ENCODE peak calls at places on chromosomes 12 and 14, in four cellular contexts. A, H, F and J are unnamed samples.

GRCh38 chr12:117096643-117097042 is 2.6 kb downstream of the TESC start:
- DNase-seq in H (no peak), A (no peak), F (no peak), J (no peak)

GRCh38 chr14:20478915-20479314 is 9.7 kb downstream of the PNP start:
- DNase-seq in A (no peak), F (no peak), H (no peak), J (no peak)

GRCh38 chr14:96764012-96764411 is 33.2 kb upstream of the VRK1 start:
- DNase-seq in H (no peak), A (no peak), F (no peak), J (no peak)

GRCh38 chr12:21528953-21529352 is 2.9 kb downstream of the SPX start:
- DNase-seq in A (no peak), F (no peak), H (no peak), J (no peak)

GRCh38 chr12:69905801-69906200 is 80.8 kb downstream of the MYRFL start:
- DNase-seq in A (no peak), F (no peak), H (no peak), J (no peak)

GRCh38 chr14:50647282-50647681 is 20.8 kb downstream of the SAV1 start:
- DNase-seq in A (peak; percentile 45), H (no peak), F (no peak), J (no peak)

GRCh38 chr14:39266871-39267591 is 33.3 kb downstream of the MIA2 start:
- DNase-seq in F (peak; percentile 88), A (no peak), H (peak; percentile 86), J (peak; percentile 58)

GRCh38 chr12:108784270-108784669 is 53.0 kb upstream of the CORO1C start:
- DNase-seq in H (no peak), A (no peak), F (no peak), J (no peak)

GRCh38 chr14:71399057-71399487 is 491.8 kb downstream of the PCNX1 start:
- DNase-seq in H (no peak), F (no peak), A (peak; percentile 83), J (no peak)

GRCh38 chr12:12474931-12475485 is 87.7 kb downstream of the DUSP16 start:
- DNase-seq in A (peak; percentile 87), H (no peak), F (peak; percentile 26), J (no peak)

GRCh38 chr12:116373610-116374606 is 96.4 kb upstream of the MED13L start:
- DNase-seq in A (no peak), F (no peak), H (no peak), J (no peak)

GRCh38 chr12:59940676-59941342 is 345.0 kb downstream of the SLC16A7 start:
- DNase-seq in A (no peak), F (no peak), H (peak; percentile 9), J (no peak)

GRCh38 chr12:25764892-25765291 is 193.6 kb upstream of the RASSF8 start:
- DNase-seq in F (no peak), A (no peak), H (no peak), J (no peak)

GRCh38 chr12:111201036-111201435 is 167.9 kb downstream of the PHETA1 start:
- DNase-seq in A (no peak), F (no peak), H (no peak), J (peak; percentile 18)

GRCh38 chr14:59333668-59334067 is 131.5 kb downstream of the GPR135 start:
- DNase-seq in F (no peak), H (peak; percentile 40), A (no peak), J (no peak)

GRCh38 chr12:63845726-63846125 is 1.2 kb downstream of the SRGAP1 start:
- DNase-seq in A (no peak), F (no peak), H (peak; percentile 88), J (no peak)

GRCh38 chr14:54845616-54846015 is 57.0 kb downstream of the GCH1 start:
- DNase-seq in F (no peak), H (no peak), A (no peak), J (no peak)

GRCh38 chr12:50240792-50241114 is 42.6 kb downstream of the LIMA1 start:
- DNase-seq in H (no peak), F (no peak), A (no peak), J (no peak)

GRCh38 chr14:74906923-74907620 is 16.0 kb downstream of the RPS6KL1 start:
- DNase-seq in F (no peak), H (no peak), A (no peak), J (no peak)

GRCh38 chr12:91926810-91927209 is 218.8 kb downstream of the BTG1 start:
- DNase-seq in A (no peak), F (no peak), H (peak; percentile 23), J (no peak)

GRCh38 chr14:39680777-39681176 is 248.5 kb upstream of the FBXO33 start:
- DNase-seq in A (peak; percentile 7), H (no peak), F (no peak), J (no peak)

GRCh38 chr14:78259831-78260230 is 89.7 kb downstream of the NRXN3 start:
- DNase-seq in A (no peak), H (no peak), F (no peak), J (no peak)

GRCh38 chr14:58739674-58740073 is 101.9 kb downstream of the DACT1 start:
- DNase-seq in F (no peak), A (peak; percentile 30), H (no peak), J (no peak)

GRCh38 chr12:68665016-68665569 is 21.7 kb upstream of the NUP107 start:
- DNase-seq in H (no peak), F (no peak), A (no peak), J (no peak)

GRCh38 chr14:85572845-85573244 is 42.9 kb downstream of the FLRT2 start:
- DNase-seq in A (no peak), F (no peak), H (no peak), J (no peak)

GRCh38 chr12:27383429-27384260 is 51.0 kb downstream of the BMAL2 start:
- DNase-seq in A (peak; percentile 43), H (peak; percentile 60), F (peak; percentile 89), J (peak; percentile 96)
- TF ChIP-seq SUZ12 in A (no peak), H (no peak), F (no peak), J (no peak)

DNA sequence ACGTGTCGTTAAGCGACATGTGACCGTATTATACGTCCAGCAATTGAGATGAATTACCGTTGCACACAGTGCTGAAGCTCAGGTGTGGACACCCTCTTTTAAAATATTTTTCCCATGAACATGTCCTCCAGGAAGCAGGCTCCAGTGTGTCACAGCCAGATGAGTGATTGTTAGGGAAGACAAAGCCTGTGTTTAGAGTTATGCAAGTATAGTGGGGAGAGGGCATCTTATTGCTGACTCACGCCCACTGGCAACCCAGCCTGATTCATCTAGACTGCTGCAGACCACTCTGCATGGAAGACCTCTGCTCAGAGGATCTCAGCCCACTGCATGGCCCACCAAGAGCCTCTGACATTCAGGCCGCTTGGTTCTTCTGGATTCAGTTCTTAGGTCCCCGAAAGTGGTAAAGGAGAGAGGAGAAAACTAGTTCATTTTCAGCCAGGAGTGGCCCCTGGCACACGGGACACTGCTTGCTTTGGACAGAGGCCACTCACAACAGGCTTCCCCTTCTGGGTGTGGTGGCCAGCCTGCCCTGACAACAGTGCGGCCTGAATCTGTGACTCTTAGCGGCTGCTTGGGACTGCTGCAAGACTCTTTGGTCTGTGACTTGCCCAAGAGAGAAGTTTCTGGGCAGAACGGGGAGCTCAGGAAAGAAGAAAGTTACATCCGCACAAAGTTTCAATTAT is 266.3 kb downstream of the ZFP36L1 start:
- DNase-seq in H (no peak), F (no peak), A (no peak), J (no peak)
- H3K4me3 ChIP-seq in H (no peak overlapping the region), F (no peak overlapping the region), A (no peak overlapping the region), J (no peak overlapping the region)

DNA sequence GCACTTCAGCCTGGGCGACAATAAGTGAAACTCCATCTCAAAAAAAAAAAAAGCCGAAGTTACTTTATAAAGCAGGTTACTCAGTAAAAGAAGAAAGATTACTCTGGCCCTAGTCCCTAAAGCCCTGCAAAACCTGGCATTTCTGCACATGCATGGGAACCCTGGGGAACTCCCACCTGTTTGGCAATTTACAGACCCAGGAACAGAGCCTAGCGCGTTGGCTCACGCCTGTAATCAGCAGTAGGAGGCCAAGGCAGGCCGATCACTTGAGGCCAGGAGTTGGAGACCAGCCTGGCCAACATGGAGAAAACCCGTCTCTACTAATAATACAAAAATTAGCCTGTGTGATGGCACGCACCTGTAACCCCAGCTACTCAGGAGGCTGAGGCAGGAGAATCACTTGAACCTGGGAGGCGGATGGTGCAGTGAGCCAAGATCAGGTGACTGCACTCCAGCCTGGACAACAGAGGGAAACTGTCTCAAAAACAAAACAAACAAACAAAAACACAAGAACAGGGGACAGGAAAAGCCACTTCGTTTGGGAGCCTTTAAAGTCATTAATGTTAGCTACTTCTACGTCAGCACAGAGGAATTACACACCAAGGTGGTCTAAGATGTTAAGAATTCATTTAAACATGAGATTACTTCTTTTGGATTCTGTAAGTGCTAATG is 34.1 kb upstream of the SPTSSA start:
- DNase-seq in H (no peak), A (no peak), F (no peak), J (no peak)
- TF ChIP-seq ZNF274 in H (no peak), A (no peak), F (no peak), J (no peak)

GRCh38 chr14:56488306-56488705 is 91.3 kb upstream of the TMEM260 start:
- DNase-seq in A (no peak), F (no peak), H (no peak), J (no peak)

GRCh38 chr14:56487761-56488160 is 91.8 kb upstream of the TMEM260 start:
- DNase-seq in A (no peak), H (no peak), F (no peak), J (no peak)

GRCh38 chr14:56487090-56487667 is 92.4 kb upstream of the TMEM260 start:
- DNase-seq in F (no peak), H (no peak), A (no peak), J (no peak)

GRCh38 chr14:56482306-56482705 is 97.3 kb upstream of the TMEM260 start:
- DNase-seq in A (no peak), H (no peak), F (peak; percentile 64), J (peak; percentile 43)
- TF ChIP-seq SUZ12 in A (no peak), H (no peak), F (no peak), J (no peak)

GRCh38 chr12:71752887-71753286 is 1.8 kb upstream of the RAB21 start:
- DNase-seq in F (no peak), A (no peak), H (no peak), J (no peak)

GRCh38 chr12:71755146-71755892 is 656 bp downstream of the RAB21 start:
- DNase-seq in A (peak; percentile 30), F (no peak), H (peak; percentile 18), J (no peak)

GRCh38 chr12:71754461-71755145 is at the start of gene RAB21:
- DNase-seq in A (peak; percentile 70), F (peak; percentile 98), H (peak; percentile 94), J (peak; percentile 98)

GRCh38 chr12:71759941-71760340 is 5.3 kb downstream of the RAB21 start:
- DNase-seq in A (no peak), F (no peak), H (no peak), J (no peak)

GRCh38 chr12:71756054-71756675 is 1.5 kb downstream of the RAB21 start:
- DNase-seq in H (no peak), A (no peak), F (no peak), J (no peak)
- H3K4me3 ChIP-seq in H (peak overlapping the region; percentile 99), A (peak overlapping the region; percentile 96), F (peak overlapping the region; percentile 97), J (peak overlapping the region; percentile 89)

DNA sequence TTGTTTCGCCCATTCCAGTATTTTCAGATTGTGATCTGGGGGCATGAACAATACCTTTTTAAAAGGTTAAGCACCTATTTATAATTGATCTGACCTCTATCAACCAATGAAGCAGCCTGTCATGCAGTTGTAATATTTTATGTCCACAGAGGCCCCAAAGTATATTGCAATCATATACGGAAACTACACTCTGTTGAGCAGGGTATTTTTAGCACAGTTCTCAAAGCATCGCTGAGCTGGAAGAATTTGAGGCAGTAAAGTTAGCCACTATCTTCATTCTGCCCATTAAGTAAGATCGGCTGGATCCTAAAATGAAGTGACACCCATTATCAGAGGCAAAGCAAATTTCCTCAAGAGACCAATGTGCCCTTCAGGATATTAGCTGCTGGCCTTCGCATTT is 47.7 kb upstream of the GRIP1 start:
- DNase-seq in H (no peak), A (no peak), F (no peak), J (no peak)
- TF ChIP-seq ZNF274 in H (no peak), A (no peak), F (no peak), J (no peak)

GRCh38 chr14:82398313-82398712 is 864.7 kb upstream of the SEL1L start:
- DNase-seq in H (no peak), A (no peak), F (no peak), J (no peak)

GRCh38 chr14:82403972-82404371 is 870.3 kb upstream of the SEL1L start:
- DNase-seq in F (no peak), A (no peak), H (no peak), J (no peak)
- TF ChIP-seq SUZ12 in F (no peak), A (no peak), H (no peak), J (no peak)